ENCODE peak calls at places on chromosomes 2 and 18, in six cellular contexts. W is fibroblast of mammary gland, P is kidney, H is psoas muscle, N is endothelial cell, Z is tibial artery. S is an unnamed sample.

GRCh38 chr2:65420712-65421431 is 11.5 kb downstream of the SPRED2 start:
- DNase-seq in N (peak), Z (no peak), P (no peak), H (no peak), W (peak), S (no peak)

GRCh38 chr18:44601447-44601846 is 79.2 kb upstream of the SETBP1 start:
- DNase-seq in H (no peak), W (peak), P (no peak), Z (no peak), N (no peak), S (no peak)

GRCh38 chr2:149657393-149657792 is 69.8 kb upstream of the MMADHC start:
- DNase-seq in N (no peak), P (no peak), W (no peak), Z (no peak), H (no peak), S (no peak)

GRCh38 chr2:230908595-230909191 is 16.3 kb downstream of the GPR55 start:
- DNase-seq in H (no peak), W (peak), Z (peak), N (no peak), P (no peak), S (no peak)

GRCh38 chr2:73938761-73939352 is 12.2 kb downstream of the DGUOK start:
- DNase-seq in H (no peak), N (no peak), Z (no peak), P (no peak), W (peak), S (no peak)

GRCh38 chr2:224039080-224039769 is at the start of gene SERPINE2:
- DNase-seq in P (peak), W (peak), Z (peak), H (peak), N (peak), S (peak)

GRCh38 chr2:143085125-143085784 is 44.0 kb upstream of the ARHGAP15 start:
- DNase-seq in H (no peak), W (no peak), P (no peak), Z (no peak), N (no peak), S (no peak)

GRCh38 chr18:75203456-75204261 is 5.3 kb downstream of the PTGR3 start:
- DNase-seq in P (peak), H (no peak), Z (no peak), W (no peak), N (peak), S (no peak)

GRCh38 chr2:69013123-69013836 is at the start of gene ANTXR1:
- DNase-seq in H (peak), N (peak), P (peak), Z (peak), W (peak), S (peak)

GRCh38 chr2:65666156-65666725 is 233.8 kb upstream of the SPRED2 start:
- DNase-seq in W (peak), N (no peak), Z (no peak), H (no peak), P (no peak), S (no peak)

GRCh38 chr18:10528439-10528838 is 2.6 kb downstream of the NAPG start:
- DNase-seq in N (no peak), H (no peak), P (no peak), Z (no peak), W (no peak), S (no peak)

GRCh38 chr2:173943139-173943538 is 22.0 kb downstream of the SP3 start:
- DNase-seq in Z (no peak), P (no peak), N (no peak), H (no peak), W (no peak), S (no peak)

GRCh38 chr18:10351221-10351795 is 103.1 kb upstream of the APCDD1 start:
- DNase-seq in W (no peak), N (no peak), H (no peak), P (no peak), Z (no peak), S (peak)

GRCh38 chr2:238063414-238064189 is 2.8 kb downstream of the SCLY start:
- DNase-seq in H (no peak), P (no peak), W (no peak), Z (no peak), N (no peak), S (no peak)

GRCh38 chr18:44411277-44411900 is 269.3 kb upstream of the SETBP1 start:
- DNase-seq in N (no peak), H (no peak), P (no peak), W (peak), Z (no peak), S (no peak)

GRCh38 chr2:28408764-28409599 is 16.3 kb downstream of the FOSL2 start:
- DNase-seq in P (peak), W (no peak), Z (peak), N (no peak), H (no peak), S (no peak)

GRCh38 chr2:232117413-232117812 is 155.9 kb downstream of the DIS3L2 start:
- DNase-seq in Z (no peak), W (no peak), H (no peak), N (no peak), P (no peak), S (no peak)

GRCh38 chr18:58230438-58231179 is 186.6 kb downstream of the NEDD4L start:
- DNase-seq in H (no peak), P (no peak), Z (no peak), W (peak), N (no peak), S (no peak)

GRCh38 chr2:55961318-55961911 is 37.8 kb upstream of the EFEMP1 start:
- DNase-seq in N (no peak), Z (no peak), H (no peak), P (no peak), W (peak), S (no peak)

GRCh38 chr2:37471994-37472393 is 127.6 kb downstream of the QPCT start:
- DNase-seq in Z (no peak), P (no peak), N (no peak), W (peak), H (no peak), S (no peak)

GRCh38 chr2:201319511-201319910 is 37.6 kb downstream of the FLACC1 start:
- DNase-seq in H (no peak), N (no peak), Z (no peak), W (no peak), P (no peak), S (no peak)

DNA sequence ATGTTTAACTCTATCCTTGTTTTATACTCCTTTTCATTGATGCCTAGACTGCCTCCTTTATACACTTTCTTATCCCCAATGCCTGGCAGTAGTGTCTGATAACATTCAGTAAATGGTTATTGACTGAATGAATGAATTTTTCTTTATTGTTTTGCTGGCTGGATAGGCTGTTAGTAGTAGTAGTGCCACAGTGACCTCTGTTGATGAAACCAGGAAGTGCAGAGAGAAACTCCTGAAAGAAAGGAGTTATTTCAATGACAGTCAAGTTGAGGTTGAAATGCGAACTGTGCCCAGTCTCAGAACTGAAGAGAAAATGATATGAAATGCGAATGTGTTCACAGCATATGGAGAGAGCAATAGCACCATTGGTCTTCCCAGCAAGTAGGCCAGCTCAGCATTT is 26.8 kb upstream of the SLC9A2 start:
- DNase-seq in H (no peak), Z (no peak), N (peak), P (no peak), W (peak), S (no peak)
- TF ChIP-seq CTCF in H (peak), Z (no peak), N (peak), P (peak), W (peak), S (peak)

DNA sequence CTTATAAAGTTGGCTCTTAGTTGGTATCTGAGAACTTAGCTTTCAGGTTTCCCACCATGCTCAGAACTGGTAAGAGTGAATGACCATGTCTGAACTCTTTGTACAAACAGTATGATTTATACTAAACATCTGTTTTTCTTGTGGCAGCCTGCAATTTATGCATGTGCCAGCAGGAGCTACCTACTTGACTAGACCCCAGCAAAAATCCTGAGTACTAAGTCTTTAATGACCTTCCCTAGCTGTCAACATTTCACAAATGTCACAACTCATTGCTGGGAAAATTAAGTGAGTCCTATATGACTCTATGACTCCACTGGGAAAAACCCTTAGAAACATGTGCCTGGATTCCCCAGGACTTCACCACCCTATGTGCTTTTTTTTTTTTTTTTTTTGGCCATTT is 1225.8 kb downstream of the SUCLG1 start:
- DNase-seq in W (no peak), P (no peak), H (no peak), N (no peak), Z (no peak), S (no peak)
- TF ChIP-seq CTCF in W (no peak), P (no peak), H (no peak), N (peak), Z (no peak), S (no peak)

GRCh38 chr2:151067658-151068369 is 193.8 kb downstream of the RBM43 start:
- DNase-seq in P (no peak), H (no peak), W (no peak), Z (no peak), N (no peak), S (no peak)

GRCh38 chr2:151070253-151070652 is 191.4 kb downstream of the RBM43 start:
- DNase-seq in P (no peak), W (no peak), N (no peak), Z (no peak), H (no peak), S (no peak)

GRCh38 chr2:151071906-151072305 is 189.8 kb downstream of the RBM43 start:
- DNase-seq in H (no peak), P (no peak), N (no peak), W (peak), Z (no peak), S (no peak)

GRCh38 chr2:151071382-151071781 is 190.3 kb downstream of the RBM43 start:
- DNase-seq in N (peak), Z (no peak), P (no peak), W (peak), H (no peak), S (no peak)
- TF ChIP-seq CTCF in N (no peak), Z (no peak), P (no peak), W (peak), H (no peak), S (peak)

GRCh38 chr2:196808281-196808680 is 874 bp downstream of the C2orf66 start:
- DNase-seq in Z (no peak), N (no peak), P (no peak), H (no peak), W (no peak), S (no peak)
- TF ChIP-seq CTCF in Z (no peak), N (no peak), P (no peak), H (no peak), W (no peak), S (no peak)

DNA sequence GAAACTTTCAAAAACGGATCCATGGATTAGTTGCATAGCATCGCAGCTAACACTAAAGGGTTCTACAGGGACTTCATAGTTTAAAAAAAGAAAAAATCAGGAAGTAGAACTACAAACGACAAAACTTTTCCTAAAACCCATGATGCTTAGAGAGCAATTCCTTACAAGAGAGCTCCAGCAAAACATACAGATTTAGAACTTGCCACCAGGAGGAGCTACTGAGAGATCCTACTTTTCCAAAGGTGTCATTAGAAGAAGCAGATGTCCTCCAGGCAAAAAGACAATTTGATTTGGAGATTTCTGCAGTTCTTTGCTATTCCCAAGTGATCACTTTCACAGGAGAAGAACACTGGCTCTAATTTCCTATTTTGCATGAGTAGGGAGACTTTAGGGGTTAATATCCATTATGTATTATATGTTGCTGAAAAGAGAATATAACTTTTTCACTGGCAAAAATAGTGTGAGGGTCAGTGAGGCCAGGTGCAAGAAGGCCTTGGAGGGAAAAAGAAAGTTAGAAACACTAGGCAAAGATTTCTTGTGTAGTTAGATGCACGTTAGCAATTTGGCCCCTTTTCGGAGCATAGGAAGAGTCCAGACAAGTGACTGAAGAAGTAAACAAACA is 436.2 kb downstream of the SUCLG1 start:
- DNase-seq in Z (no peak), W (peak), P (no peak), N (peak), H (no peak), S (no peak)
- TF ChIP-seq CTCF in Z (no peak), W (peak), P (peak), N (peak), H (peak), S (peak)

DNA sequence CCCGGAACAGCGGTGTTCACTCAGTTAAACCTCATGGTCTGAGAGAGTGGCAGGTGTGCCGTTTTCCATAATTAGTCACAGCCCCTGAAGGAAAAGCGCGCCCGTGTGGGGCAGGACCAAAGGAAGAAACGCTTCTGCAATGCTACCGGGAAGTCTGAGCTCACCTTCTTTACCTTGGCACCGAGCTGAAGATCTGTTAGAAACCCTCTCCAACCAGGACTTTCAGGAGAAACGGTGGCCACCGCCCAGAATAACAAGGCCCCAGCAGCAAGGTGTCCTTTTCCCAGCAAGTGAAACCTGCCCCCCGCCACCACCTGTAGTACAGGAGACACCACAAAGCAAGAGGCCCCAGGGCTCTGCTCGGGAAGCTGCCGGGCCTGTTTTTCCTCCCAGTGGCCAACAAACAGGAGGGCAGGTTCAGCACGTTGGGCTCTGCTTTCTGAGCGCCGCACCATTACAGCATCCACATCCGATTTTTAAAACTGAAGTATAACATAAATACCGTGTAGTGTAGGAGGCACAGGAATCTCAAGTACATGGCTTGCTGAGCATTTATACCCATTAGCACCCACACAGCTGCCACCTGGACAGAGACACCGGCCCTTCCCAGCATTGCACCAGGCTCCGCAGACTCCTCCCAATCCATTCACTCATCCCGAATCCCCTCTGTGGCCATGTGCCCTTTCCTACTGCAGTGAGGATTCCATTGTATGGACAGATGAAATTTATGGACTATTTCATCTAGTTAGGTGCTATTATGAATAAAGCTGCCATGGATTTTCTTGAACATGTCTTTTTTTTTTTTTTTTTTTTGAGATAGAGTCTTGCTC is 121.8 kb upstream of the RIOK3 start:
- DNase-seq in Z (no peak), P (peak), N (no peak), W (no peak), H (no peak), S (no peak)
- TF ChIP-seq CTCF in Z (no peak), P (no peak), N (no peak), W (no peak), H (no peak), S (no peak)

GRCh38 chr2:133641497-133641896 is 73.2 kb upstream of the NCKAP5 start:
- DNase-seq in N (no peak), H (no peak), W (no peak), P (no peak), Z (peak), S (no peak)
- TF ChIP-seq CTCF in N (no peak), H (no peak), W (no peak), P (peak), Z (no peak), S (no peak)

DNA sequence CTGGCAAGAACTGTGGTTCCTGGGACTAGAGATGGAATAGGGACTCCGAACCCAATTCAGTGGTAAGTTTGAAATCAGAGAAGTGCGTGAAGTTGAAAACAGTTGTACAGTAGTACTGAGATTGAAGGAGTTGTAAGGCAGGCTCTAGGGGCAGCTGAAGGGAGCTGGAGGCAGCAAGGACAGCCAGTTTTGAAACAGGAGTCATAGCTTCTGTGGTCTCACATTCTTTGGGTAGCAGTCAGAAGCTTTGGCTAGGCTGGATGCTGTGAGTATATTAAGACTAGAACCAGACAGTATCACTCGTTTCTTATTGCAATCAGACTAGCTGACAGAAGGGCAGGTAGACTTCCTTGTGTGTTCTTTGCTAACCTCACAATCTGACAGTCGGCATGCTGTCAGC is 64.5 kb upstream of the ADAM23 start:
- DNase-seq in N (no peak), H (no peak), P (no peak), W (peak), Z (no peak), S (no peak)
- TF ChIP-seq CTCF in N (no peak), H (no peak), P (no peak), W (no peak), Z (no peak), S (no peak)

S was measured in osteocyte.